ENCODE peak calls at places on chromosomes 1 and 21, in eight cellular contexts. Y is adrenal gland, T is HCT116, W is right lobe of liver, K is endothelial cell of umbilical vein, Z is IMR-90, G is Peyer's patch, E is tibial nerve. R is an unnamed sample. For H3K4me1, the result is how much of the 10 kb centered on the place peaks cover.

GRCh38 chr1:225923381-225923691 is 714 bp downstream of the PYCR2 start:
- DNase-seq in Z (no peak), T (no peak), E (no peak), K (no peak), W (no peak), Y (no peak), G (no peak), R (no peak)

GRCh38 chr1:206921772-206922265 is at the start of gene FCMR:
- DNase-seq in Y (no peak), Z (no peak), E (no peak), T (no peak), K (no peak), W (no peak), G (peak), R (peak)

GRCh38 chr1:37032660-37033354 is 1.5 kb downstream of the GRIK3 start:
- DNase-seq in Z (no peak), T (no peak), W (no peak), K (no peak), Y (no peak), G (no peak), E (no peak), R (no peak)

GRCh38 chr1:53740621-53741105 is 1.7 kb upstream of the GLIS1 start:
- DNase-seq in K (no peak), Y (no peak), Z (peak), E (no peak), W (no peak), G (no peak), T (no peak), R (no peak)

GRCh38 chr1:145918144-145918991 is at the start of gene PEX11B:
- DNase-seq in G (peak), E (peak), T (peak), Z (peak), Y (peak), W (peak), K (peak), R (peak)

GRCh38 chr1:116286541-116286971 is 86.5 kb upstream of the ATP1A1 start:
- DNase-seq in E (no peak), Z (peak), T (no peak), G (no peak), Y (no peak), K (no peak), W (no peak), R (no peak)

GRCh38 chr1:243311809-243312208 is 56.0 kb downstream of the SDCCAG8 start:
- DNase-seq in Z (no peak), G (no peak), T (no peak), K (no peak), W (no peak), E (no peak), Y (no peak), R (no peak)

GRCh38 chr1:97245682-97246081 is 524.1 kb downstream of the PTBP2 start:
- DNase-seq in Y (no peak), W (no peak), Z (peak), G (no peak), E (no peak), K (no peak), T (no peak), R (no peak)

GRCh38 chr1:34268311-34269042 is 91.8 kb downstream of the C1orf94 start:
- DNase-seq in E (no peak), Z (peak), G (no peak), Y (no peak), T (no peak), W (no peak), K (peak), R (no peak)

GRCh38 chr1:25806418-25806817 is 6.4 kb downstream of the SELENON start:
- DNase-seq in G (no peak), W (no peak), T (no peak), Z (peak), K (peak), Y (no peak), E (no peak), R (peak)

GRCh38 chr1:243495442-243496172 is 239.8 kb downstream of the SDCCAG8 start:
- DNase-seq in K (no peak), Z (peak), G (no peak), T (no peak), W (peak), Y (no peak), E (no peak), R (no peak)

GRCh38 chr21:37460196-37460595 is 93.6 kb downstream of the DYRK1A start:
- DNase-seq in K (no peak), Y (no peak), Z (no peak), E (no peak), G (no peak), T (no peak), W (no peak), R (no peak)

GRCh38 chr21:29221259-29221744 is 77.4 kb upstream of the BACH1 start:
- DNase-seq in K (no peak), G (no peak), W (no peak), Z (peak), E (no peak), T (no peak), Y (no peak), R (peak)

GRCh38 chr1:183804916-183805734 is at the start of gene RGL1:
- DNase-seq in T (peak), K (peak), E (peak), Y (peak), W (peak), G (peak), Z (peak), R (peak)
- TF ChIP-seq POLR2A in T (no peak), K (peak), E (peak), Y (peak), W (peak), G (peak), Z (peak), R (peak)

GRCh38 chr1:187032316-187032981 is 203.7 kb downstream of the PLA2G4A start:
- DNase-seq in Z (no peak), W (no peak), T (no peak), Y (no peak), K (no peak), G (no peak), E (no peak), R (no peak)
- TF ChIP-seq CTCF in Z (no peak), W (no peak), T (no peak), Y (no peak), K (no peak), G (no peak), E (no peak), R (no peak)

GRCh38 chr1:231422798-231423309 is 767 bp upstream of the EGLN1 start:
- DNase-seq in T (no peak), Y (no peak), K (no peak), W (no peak), Z (no peak), E (no peak), G (no peak), R (no peak)

GRCh38 chr1:231421971-231422797 is at the start of gene EGLN1:
- DNase-seq in Y (peak), K (peak), Z (peak), E (peak), T (peak), G (peak), W (peak), R (peak)

GRCh38 chr1:231424950-231425805 is 3.1 kb upstream of the EGLN1 start:
- DNase-seq in K (peak), Z (no peak), G (no peak), Y (no peak), E (no peak), W (no peak), T (no peak), R (peak)

GRCh38 chr1:231421616-231421970 is 494 bp downstream of the EGLN1 start:
- DNase-seq in T (no peak), G (peak), Y (peak), K (peak), W (no peak), E (no peak), Z (peak), R (peak)

DNA sequence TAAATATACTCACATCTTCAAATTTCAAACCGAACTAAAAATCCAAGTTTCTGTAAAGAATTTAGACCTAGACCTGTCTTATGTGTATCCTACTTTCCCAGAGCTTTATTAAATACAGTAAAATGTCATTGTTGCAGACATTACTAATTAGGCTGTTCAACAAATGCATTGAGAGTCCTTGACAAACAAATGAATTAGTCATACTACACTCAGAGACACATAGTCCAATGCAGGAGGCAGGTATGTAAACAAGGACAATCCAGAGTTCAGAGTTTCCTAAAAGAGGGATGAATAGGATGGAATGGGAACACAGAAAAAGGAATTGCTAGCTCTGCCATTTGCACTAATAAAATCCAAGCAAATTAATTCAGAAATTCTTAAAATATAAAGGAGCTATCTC is 1.6 kb upstream of the EGLN1 start:
- DNase-seq in T (no peak), K (peak), E (no peak), Z (no peak), W (no peak), G (no peak), Y (no peak), R (no peak)
- H3K4me1 ChIP-seq in T (under half), K (under half), E (under half), Z (under half), W (under half), G (under half), Y (under half), R (under half)

DNA sequence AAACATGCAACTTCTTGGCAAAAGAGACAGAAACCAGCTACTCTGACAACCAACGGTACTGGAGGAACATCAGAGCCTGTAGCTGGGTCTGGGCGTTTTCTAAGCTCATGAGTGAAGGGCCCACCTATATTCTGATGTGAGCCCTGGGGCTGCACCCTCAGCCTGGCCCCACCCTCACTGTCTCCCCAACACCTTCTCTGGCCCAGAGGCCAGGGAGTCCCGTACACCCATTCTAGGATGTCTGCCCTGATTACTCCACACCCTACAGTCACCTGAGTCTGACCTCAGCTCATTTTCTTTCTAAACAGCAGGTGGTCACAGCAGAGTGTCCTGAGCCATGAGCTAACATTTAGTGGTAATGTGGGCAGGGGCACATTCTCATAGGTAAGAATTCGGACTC is 439.2 kb downstream of the MATN1 start:
- DNase-seq in K (no peak), G (no peak), E (no peak), Y (peak), W (no peak), Z (no peak), T (no peak), R (no peak)
- TF ChIP-seq POLR2A in K (no peak), G (no peak), E (no peak), Y (no peak), W (no peak), Z (no peak), T (no peak), R (no peak)

GRCh38 chr1:203631946-203632345 is 5.3 kb downstream of the ATP2B4 start:
- DNase-seq in W (no peak), G (no peak), Y (no peak), T (no peak), K (peak), E (no peak), Z (no peak), R (no peak)
- TF ChIP-seq CTCF in W (no peak), G (no peak), Y (no peak), T (no peak), K (no peak), E (no peak), Z (no peak), R (no peak)

GRCh38 chr21:44964381-44964780 is 24.6 kb downstream of the SLX9 start:
- DNase-seq in E (no peak), Y (no peak), K (no peak), T (no peak), W (no peak), G (no peak), Z (no peak), R (no peak)

GRCh38 chr21:44969066-44969649 is 29.3 kb downstream of the SLX9 start:
- DNase-seq in G (no peak), E (no peak), Y (no peak), K (no peak), T (no peak), W (no peak), Z (no peak), R (no peak)

GRCh38 chr21:44967082-44968047 is 27.5 kb downstream of the SLX9 start:
- DNase-seq in W (no peak), Y (no peak), K (no peak), T (no peak), G (no peak), E (no peak), Z (no peak), R (no peak)

GRCh38 chr21:44965251-44966022 is 25.6 kb downstream of the SLX9 start:
- DNase-seq in T (no peak), K (no peak), E (no peak), Y (no peak), G (no peak), Z (peak), W (no peak), R (no peak)

DNA sequence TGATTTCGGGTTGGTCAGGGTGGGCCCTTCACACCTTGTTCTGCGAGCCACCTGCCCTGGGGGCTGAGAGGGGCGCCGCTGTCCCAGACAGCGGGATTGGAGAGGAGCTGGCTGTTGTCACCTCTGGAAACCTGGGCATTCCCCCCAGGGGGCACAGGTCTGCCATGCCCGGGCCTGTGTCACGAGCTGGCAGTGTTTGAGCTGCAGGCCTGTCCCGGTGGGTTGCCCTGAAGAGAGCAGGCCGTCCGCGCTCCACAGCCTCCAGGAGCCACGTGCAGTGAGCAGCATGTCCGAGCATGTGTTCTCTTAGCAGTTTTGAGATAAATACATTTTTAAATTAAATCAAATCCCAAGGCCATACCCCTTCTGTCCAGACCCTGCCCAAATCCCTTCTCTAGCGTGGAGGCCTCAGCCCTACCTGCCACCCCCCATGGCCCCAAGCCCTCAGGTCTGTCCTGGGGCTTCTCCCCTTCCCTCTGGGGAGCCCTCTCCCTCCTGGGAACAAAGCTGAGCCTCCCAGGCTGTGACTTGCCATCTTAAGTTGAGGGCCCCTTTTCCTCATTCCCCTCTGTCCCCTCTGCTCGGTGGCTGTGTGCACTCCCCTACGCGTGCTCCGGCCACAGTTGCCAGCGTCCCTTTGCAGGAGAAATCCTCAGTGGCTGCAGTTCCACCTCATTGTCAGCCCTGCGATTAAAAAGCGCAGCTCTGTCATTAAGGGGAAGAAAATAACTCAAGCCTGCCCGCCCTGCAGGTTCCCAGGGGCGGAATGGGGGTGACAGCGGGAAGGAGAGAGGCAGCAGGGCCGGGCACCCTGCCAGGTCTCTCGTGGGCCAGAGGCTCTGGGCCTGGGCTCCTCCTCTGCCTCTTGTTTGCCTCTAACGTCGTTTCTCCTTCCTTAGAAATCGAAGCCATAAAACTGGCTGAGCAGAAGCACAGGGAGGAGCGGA is 26.6 kb downstream of the SLX9 start:
- DNase-seq in G (no peak), K (no peak), E (no peak), W (no peak), Z (no peak), T (no peak), Y (no peak), R (no peak)
- H3K4me1 ChIP-seq in G (under half), K (under half), E (under half), W (under half), Z (under half), T (under half), Y (under half), R (under half)

DNA sequence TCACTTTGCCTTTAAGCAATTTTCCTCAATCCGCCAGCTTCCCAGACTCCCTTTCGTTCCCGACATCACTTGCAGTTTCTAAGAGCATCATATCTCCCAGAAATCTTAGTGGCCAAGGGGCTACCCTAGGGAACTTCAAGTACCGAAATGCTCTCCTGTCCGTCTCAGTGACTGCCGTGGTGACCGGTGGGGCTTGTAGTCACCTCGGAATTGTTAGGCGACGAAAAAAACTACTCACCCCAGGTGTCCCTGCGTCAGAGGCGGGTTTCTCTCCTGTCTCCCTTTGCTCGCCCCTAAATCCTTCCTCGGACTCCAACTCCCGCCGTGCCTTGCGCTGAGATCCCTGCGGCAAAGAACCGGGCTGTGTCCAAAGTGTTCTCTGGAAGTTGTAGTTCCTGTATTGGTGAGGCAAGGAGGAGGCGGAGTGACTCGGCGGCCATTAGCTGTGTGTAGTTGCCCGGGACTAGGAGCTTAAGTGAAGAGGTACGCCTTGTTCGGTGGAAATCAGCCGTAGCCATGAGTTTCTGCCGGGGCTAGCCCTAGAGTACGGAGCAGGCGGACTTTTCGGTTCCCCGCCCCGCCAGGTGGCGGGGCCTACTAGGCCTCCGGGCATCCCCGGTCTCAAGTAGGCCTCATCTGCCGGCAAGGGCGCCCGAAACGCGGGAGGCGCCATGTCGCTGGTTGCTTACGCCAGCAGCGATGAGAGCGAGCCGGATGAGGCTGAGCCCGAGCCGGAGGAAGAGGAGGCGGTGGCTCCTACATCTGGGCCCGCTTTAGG is at the start of gene PRCC:
- DNase-seq in Z (peak), K (peak), Y (peak), T (peak), W (peak), E (peak), G (peak), R (peak)
- TF ChIP-seq POLR2A in Z (peak), K (no peak), Y (peak), T (peak), W (peak), E (peak), G (peak), R (peak)

DNA sequence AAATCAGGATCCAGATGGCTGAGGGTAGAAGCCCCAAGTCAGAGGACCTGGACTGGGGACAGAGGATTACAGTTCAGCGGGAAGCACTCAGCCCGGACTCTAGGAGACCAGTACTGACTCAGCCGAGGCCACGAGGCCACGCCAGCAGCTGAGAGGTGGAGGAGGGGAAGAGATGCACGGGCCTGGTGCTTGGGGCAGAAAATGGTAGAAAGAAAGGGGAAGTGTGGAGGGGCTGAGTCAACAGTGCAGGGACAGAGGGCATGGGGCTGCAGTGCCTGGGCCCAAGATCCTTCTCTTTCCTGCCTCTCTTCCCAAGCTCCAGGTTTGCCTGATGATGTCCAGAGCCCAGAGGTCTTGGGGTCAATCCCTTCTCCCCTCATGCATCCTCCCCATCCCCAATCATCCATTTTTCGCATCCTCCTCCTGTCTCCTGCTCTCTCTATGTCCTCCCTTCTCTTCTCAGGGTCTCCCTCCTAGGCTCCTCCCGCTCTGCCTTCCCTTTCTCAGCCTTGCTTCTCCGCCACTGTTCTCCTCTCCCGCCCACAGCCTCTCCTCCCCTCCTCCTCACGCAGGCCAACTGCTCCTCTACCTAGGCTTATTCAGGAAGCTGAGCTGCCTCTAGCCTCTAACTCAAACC is 7.7 kb downstream of the ARHGEF2 start:
- DNase-seq in Z (peak), E (peak), W (no peak), G (peak), T (no peak), K (peak), Y (peak), R (no peak)
- TF ChIP-seq CTCF in Z (no peak), E (no peak), W (no peak), G (no peak), T (no peak), K (no peak), Y (no peak), R (no peak)

GRCh38 chr1:10825592-10825991 is 29.1 kb upstream of the CASZ1 start:
- DNase-seq in T (no peak), Y (no peak), G (no peak), E (no peak), W (no peak), Z (no peak), K (no peak), R (no peak)

GRCh38 chr1:10821388-10821787 is 24.9 kb upstream of the CASZ1 start:
- DNase-seq in Y (no peak), T (no peak), W (no peak), Z (no peak), K (no peak), G (no peak), E (no peak), R (no peak)

GRCh38 chr1:10824821-10825540 is 28.5 kb upstream of the CASZ1 start:
- DNase-seq in E (no peak), K (peak), W (no peak), Y (no peak), G (no peak), Z (peak), T (peak), R (no peak)

GRCh38 chr1:10820422-10820821 is 24.0 kb upstream of the CASZ1 start:
- DNase-seq in G (no peak), W (no peak), E (no peak), Z (no peak), Y (no peak), K (no peak), T (no peak), R (no peak)

DNA sequence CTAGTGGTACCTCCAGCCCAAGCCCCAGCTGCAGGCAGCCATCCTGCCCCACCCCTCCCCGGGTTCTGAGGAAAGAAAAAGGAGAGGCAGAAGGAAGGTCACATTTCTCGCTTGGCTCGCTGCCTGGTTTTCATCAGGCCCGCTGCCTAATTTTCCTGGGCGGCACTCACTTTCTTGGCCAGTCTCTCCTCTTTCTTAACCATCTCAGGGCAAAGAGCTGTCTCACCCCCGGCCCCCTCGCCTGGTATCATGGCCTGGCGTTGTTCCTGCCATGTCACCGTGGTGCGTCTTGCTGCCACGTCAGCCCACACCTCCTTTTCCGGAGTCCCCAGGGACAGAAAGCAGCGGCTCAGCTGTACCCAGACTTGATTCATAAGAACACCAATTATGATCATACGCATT is 26.6 kb upstream of the CASZ1 start:
- DNase-seq in Z (no peak), E (no peak), G (no peak), T (no peak), K (no peak), Y (no peak), W (no peak), R (no peak)
- H3K4me1 ChIP-seq in Z (under half), E (under half), G (under half), T (under half), K (under half), Y (under half), W (under half), R (under half)